ENCODE peak calls at places on chromosomes 16 and 17, in nine cellular contexts. One of them, this sample, is unnamed.

GRCh38 chr16:67562918-67563707 is 787 bp downstream of the CTCF start:
- DNase-seq in AG04450: no peak
- DNase-seq in HCT116: peak
- DNase-seq in RWPE1: no peak
- DNase-seq in HFFc6: peak
- DNase-seq in coronary artery: no peak
- DNase-seq in activated CD8-positive, alpha-beta T cell treated with anti-CD3 and anti-CD28 coated beads for 36 hours: peak
- DNase-seq in CD4-positive, alpha-beta T cell: peak
- DNase-seq in tibial artery: no peak
- DNase-seq in this sample: peak

GRCh38 chr16:50266337-50267091 is at the start of gene ADCY7:
- DNase-seq in AG04450: peak
- DNase-seq in HCT116: peak
- DNase-seq in RWPE1: peak
- DNase-seq in HFFc6: peak
- DNase-seq in coronary artery: no peak
- DNase-seq in activated CD8-positive, alpha-beta T cell treated with anti-CD3 and anti-CD28 coated beads for 36 hours: peak
- DNase-seq in CD4-positive, alpha-beta T cell: peak
- DNase-seq in tibial artery: peak
- DNase-seq in this sample: no peak

GRCh38 chr16:1296688-1297412 is 12.6 kb upstream of the UBE2I start:
- DNase-seq in AG04450: no peak
- DNase-seq in HCT116: peak
- DNase-seq in RWPE1: peak
- DNase-seq in HFFc6: peak
- DNase-seq in coronary artery: no peak
- DNase-seq in activated CD8-positive, alpha-beta T cell treated with anti-CD3 and anti-CD28 coated beads for 36 hours: peak
- DNase-seq in CD4-positive, alpha-beta T cell: no peak
- DNase-seq in tibial artery: no peak
- DNase-seq in this sample: no peak

GRCh38 chr17:72802726-72803125 is 289.8 kb downstream of the SLC39A11 start:
- DNase-seq in AG04450: no peak
- DNase-seq in HCT116: no peak
- DNase-seq in RWPE1: no peak
- DNase-seq in HFFc6: no peak
- DNase-seq in coronary artery: no peak
- DNase-seq in activated CD8-positive, alpha-beta T cell treated with anti-CD3 and anti-CD28 coated beads for 36 hours: no peak
- DNase-seq in CD4-positive, alpha-beta T cell: no peak
- DNase-seq in tibial artery: no peak
- DNase-seq in this sample: no peak

GRCh38 chr16:83717814-83718213 is 90.0 kb upstream of the HSBP1 start:
- DNase-seq in AG04450: no peak
- DNase-seq in HCT116: no peak
- DNase-seq in RWPE1: no peak
- DNase-seq in HFFc6: no peak
- DNase-seq in coronary artery: no peak
- DNase-seq in activated CD8-positive, alpha-beta T cell treated with anti-CD3 and anti-CD28 coated beads for 36 hours: no peak
- DNase-seq in CD4-positive, alpha-beta T cell: no peak
- DNase-seq in tibial artery: no peak
- DNase-seq in this sample: no peak

GRCh38 chr16:90026135-90026534 is 6.9 kb upstream of the DBNDD1 start:
- DNase-seq in AG04450: no peak
- DNase-seq in HCT116: no peak
- DNase-seq in RWPE1: no peak
- DNase-seq in HFFc6: no peak
- DNase-seq in coronary artery: no peak
- DNase-seq in activated CD8-positive, alpha-beta T cell treated with anti-CD3 and anti-CD28 coated beads for 36 hours: no peak
- DNase-seq in CD4-positive, alpha-beta T cell: no peak
- DNase-seq in tibial artery: no peak
- DNase-seq in this sample: no peak

GRCh38 chr16:70478912-70479341 is 24.5 kb downstream of the FCSK start:
- DNase-seq in AG04450: no peak
- DNase-seq in HCT116: no peak
- DNase-seq in RWPE1: no peak
- DNase-seq in HFFc6: no peak
- DNase-seq in coronary artery: no peak
- DNase-seq in activated CD8-positive, alpha-beta T cell treated with anti-CD3 and anti-CD28 coated beads for 36 hours: no peak
- DNase-seq in CD4-positive, alpha-beta T cell: no peak
- DNase-seq in tibial artery: peak
- DNase-seq in this sample: no peak

GRCh38 chr17:8250101-8250500 is 1.0 kb downstream of the PFAS start:
- DNase-seq in AG04450: no peak
- DNase-seq in HCT116: no peak
- DNase-seq in RWPE1: no peak
- DNase-seq in HFFc6: no peak
- DNase-seq in coronary artery: no peak
- DNase-seq in activated CD8-positive, alpha-beta T cell treated with anti-CD3 and anti-CD28 coated beads for 36 hours: no peak
- DNase-seq in CD4-positive, alpha-beta T cell: no peak
- DNase-seq in tibial artery: no peak
- DNase-seq in this sample: no peak

GRCh38 chr17:79874329-79874981 is 35.2 kb upstream of the CBX4 start:
- DNase-seq in AG04450: no peak
- DNase-seq in HCT116: peak
- DNase-seq in RWPE1: peak
- DNase-seq in HFFc6: no peak
- DNase-seq in coronary artery: no peak
- DNase-seq in activated CD8-positive, alpha-beta T cell treated with anti-CD3 and anti-CD28 coated beads for 36 hours: peak
- DNase-seq in CD4-positive, alpha-beta T cell: no peak
- DNase-seq in tibial artery: no peak
- DNase-seq in this sample: no peak

GRCh38 chr16:29678691-29679267 is at the start of gene QPRT:
- DNase-seq in AG04450: no peak
- DNase-seq in HCT116: no peak
- DNase-seq in RWPE1: no peak
- DNase-seq in HFFc6: no peak
- DNase-seq in coronary artery: no peak
- DNase-seq in activated CD8-positive, alpha-beta T cell treated with anti-CD3 and anti-CD28 coated beads for 36 hours: peak
- DNase-seq in CD4-positive, alpha-beta T cell: no peak
- DNase-seq in tibial artery: no peak
- DNase-seq in this sample: no peak

GRCh38 chr17:10127819-10128375 is 70.5 kb downstream of the GAS7 start:
- DNase-seq in AG04450: peak
- DNase-seq in HCT116: no peak
- DNase-seq in RWPE1: no peak
- DNase-seq in HFFc6: peak
- DNase-seq in coronary artery: peak
- DNase-seq in activated CD8-positive, alpha-beta T cell treated with anti-CD3 and anti-CD28 coated beads for 36 hours: no peak
- DNase-seq in CD4-positive, alpha-beta T cell: no peak
- DNase-seq in tibial artery: peak
- DNase-seq in this sample: no peak

GRCh38 chr17:76716146-76716833 is 5.5 kb upstream of the MXRA7 start:
- DNase-seq in AG04450: peak
- DNase-seq in HCT116: no peak
- DNase-seq in RWPE1: no peak
- DNase-seq in HFFc6: peak
- DNase-seq in coronary artery: no peak
- DNase-seq in activated CD8-positive, alpha-beta T cell treated with anti-CD3 and anti-CD28 coated beads for 36 hours: peak
- DNase-seq in CD4-positive, alpha-beta T cell: peak
- DNase-seq in tibial artery: peak
- DNase-seq in this sample: no peak

GRCh38 chr16:28181557-28181914 is 30.2 kb downstream of the XPO6 start:
- DNase-seq in AG04450: peak
- DNase-seq in HCT116: peak
- DNase-seq in RWPE1: peak
- DNase-seq in HFFc6: peak
- DNase-seq in coronary artery: no peak
- DNase-seq in activated CD8-positive, alpha-beta T cell treated with anti-CD3 and anti-CD28 coated beads for 36 hours: no peak
- DNase-seq in CD4-positive, alpha-beta T cell: no peak
- DNase-seq in tibial artery: peak
- DNase-seq in this sample: no peak
- TF ChIP-seq CTCF in AG04450: no peak
- TF ChIP-seq CTCF in HCT116: no peak
- TF ChIP-seq CTCF in RWPE1: no peak
- TF ChIP-seq CTCF in HFFc6: no peak
- TF ChIP-seq CTCF in coronary artery: no peak
- TF ChIP-seq CTCF in activated CD8-positive, alpha-beta T cell treated with anti-CD3 and anti-CD28 coated beads for 36 hours: no peak
- TF ChIP-seq CTCF in CD4-positive, alpha-beta T cell: no peak
- TF ChIP-seq CTCF in tibial artery: no peak
- TF ChIP-seq CTCF in this sample: no peak

DNA sequence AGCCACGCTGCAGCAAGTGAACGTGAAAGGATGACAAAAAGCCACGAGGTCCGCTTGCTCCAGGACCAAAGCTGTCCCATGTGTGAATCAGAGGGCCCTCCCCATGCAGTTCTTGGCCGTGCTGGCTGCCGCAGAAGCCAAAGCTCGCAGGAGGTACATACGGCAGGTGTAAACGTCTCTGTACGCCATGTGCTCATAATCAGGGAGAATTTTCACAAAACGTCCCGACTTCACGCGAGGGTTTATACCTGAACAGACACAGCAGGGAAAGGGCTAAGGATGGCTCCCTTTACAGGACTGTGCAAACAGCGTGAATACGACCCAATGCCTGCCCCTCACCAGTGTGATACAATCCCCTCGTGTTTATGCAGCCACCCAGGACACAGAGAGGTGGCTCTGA is 25.3 kb downstream of the FBXO31 start:
- DNase-seq in AG04450: no peak
- DNase-seq in HCT116: no peak
- DNase-seq in RWPE1: no peak
- DNase-seq in HFFc6: no peak
- DNase-seq in coronary artery: no peak
- DNase-seq in activated CD8-positive, alpha-beta T cell treated with anti-CD3 and anti-CD28 coated beads for 36 hours: no peak
- DNase-seq in CD4-positive, alpha-beta T cell: no peak
- DNase-seq in tibial artery: no peak
- DNase-seq in this sample: no peak
- TF ChIP-seq CTCF in AG04450: no peak
- TF ChIP-seq CTCF in HCT116: no peak
- TF ChIP-seq CTCF in RWPE1: no peak
- TF ChIP-seq CTCF in HFFc6: no peak
- TF ChIP-seq CTCF in coronary artery: no peak
- TF ChIP-seq CTCF in activated CD8-positive, alpha-beta T cell treated with anti-CD3 and anti-CD28 coated beads for 36 hours: no peak
- TF ChIP-seq CTCF in CD4-positive, alpha-beta T cell: no peak
- TF ChIP-seq CTCF in tibial artery: no peak
- TF ChIP-seq CTCF in this sample: no peak

GRCh38 chr17:37194208-37194607 is 181.6 kb upstream of the C17orf78 start:
- DNase-seq in AG04450: no peak
- DNase-seq in HCT116: no peak
- DNase-seq in RWPE1: no peak
- DNase-seq in HFFc6: no peak
- DNase-seq in coronary artery: no peak
- DNase-seq in activated CD8-positive, alpha-beta T cell treated with anti-CD3 and anti-CD28 coated beads for 36 hours: no peak
- DNase-seq in CD4-positive, alpha-beta T cell: no peak
- DNase-seq in tibial artery: no peak
- DNase-seq in this sample: no peak

GRCh38 chr17:37187262-37187661 is 188.5 kb upstream of the C17orf78 start:
- DNase-seq in AG04450: no peak
- DNase-seq in HCT116: no peak
- DNase-seq in RWPE1: no peak
- DNase-seq in HFFc6: peak
- DNase-seq in coronary artery: no peak
- DNase-seq in activated CD8-positive, alpha-beta T cell treated with anti-CD3 and anti-CD28 coated beads for 36 hours: no peak
- DNase-seq in CD4-positive, alpha-beta T cell: no peak
- DNase-seq in tibial artery: no peak
- DNase-seq in this sample: no peak

GRCh38 chr17:37191219-37191618 is 184.6 kb upstream of the C17orf78 start:
- DNase-seq in AG04450: peak
- DNase-seq in HCT116: no peak
- DNase-seq in RWPE1: no peak
- DNase-seq in HFFc6: peak
- DNase-seq in coronary artery: no peak
- DNase-seq in activated CD8-positive, alpha-beta T cell treated with anti-CD3 and anti-CD28 coated beads for 36 hours: no peak
- DNase-seq in CD4-positive, alpha-beta T cell: no peak
- DNase-seq in tibial artery: no peak
- DNase-seq in this sample: no peak

GRCh38 chr17:37188157-37188556 is 187.6 kb upstream of the C17orf78 start:
- DNase-seq in AG04450: no peak
- DNase-seq in HCT116: no peak
- DNase-seq in RWPE1: no peak
- DNase-seq in HFFc6: no peak
- DNase-seq in coronary artery: no peak
- DNase-seq in activated CD8-positive, alpha-beta T cell treated with anti-CD3 and anti-CD28 coated beads for 36 hours: no peak
- DNase-seq in CD4-positive, alpha-beta T cell: no peak
- DNase-seq in tibial artery: no peak
- DNase-seq in this sample: no peak

DNA sequence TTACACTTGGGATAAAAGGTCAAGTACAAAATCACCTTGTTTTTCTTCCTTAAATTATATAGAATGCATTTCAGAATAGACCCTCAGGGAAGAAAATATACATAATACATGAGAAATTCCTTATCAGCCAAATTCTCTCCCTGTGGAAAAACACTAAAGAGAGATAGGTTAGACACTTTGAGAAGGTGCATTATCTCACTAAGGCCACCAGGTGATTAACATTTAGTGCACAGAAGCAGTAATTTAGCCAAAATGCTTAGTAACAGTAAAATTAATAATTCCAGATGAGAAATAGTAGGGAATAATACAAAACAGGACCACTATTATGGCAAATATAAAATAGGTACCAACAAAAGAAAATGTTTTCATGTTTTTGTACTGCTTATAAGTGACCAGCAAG is 185.3 kb upstream of the C17orf78 start:
- DNase-seq in AG04450: no peak
- DNase-seq in HCT116: no peak
- DNase-seq in RWPE1: no peak
- DNase-seq in HFFc6: no peak
- DNase-seq in coronary artery: no peak
- DNase-seq in activated CD8-positive, alpha-beta T cell treated with anti-CD3 and anti-CD28 coated beads for 36 hours: no peak
- DNase-seq in CD4-positive, alpha-beta T cell: no peak
- DNase-seq in tibial artery: no peak
- DNase-seq in this sample: no peak
- TF ChIP-seq CTCF in AG04450: peak
- TF ChIP-seq CTCF in HCT116: peak
- TF ChIP-seq CTCF in RWPE1: no peak
- TF ChIP-seq CTCF in HFFc6: peak
- TF ChIP-seq CTCF in coronary artery: no peak
- TF ChIP-seq CTCF in activated CD8-positive, alpha-beta T cell treated with anti-CD3 and anti-CD28 coated beads for 36 hours: no peak
- TF ChIP-seq CTCF in CD4-positive, alpha-beta T cell: no peak
- TF ChIP-seq CTCF in tibial artery: no peak
- TF ChIP-seq CTCF in this sample: no peak

GRCh38 chr16:22815863-22816262 is 1.9 kb downstream of the HS3ST2 start:
- DNase-seq in AG04450: no peak
- DNase-seq in HCT116: no peak
- DNase-seq in RWPE1: no peak
- DNase-seq in HFFc6: no peak
- DNase-seq in coronary artery: no peak
- DNase-seq in activated CD8-positive, alpha-beta T cell treated with anti-CD3 and anti-CD28 coated beads for 36 hours: no peak
- DNase-seq in CD4-positive, alpha-beta T cell: no peak
- DNase-seq in tibial artery: no peak
- DNase-seq in this sample: no peak

GRCh38 chr16:22813223-22813945 is 578 bp upstream of the HS3ST2 start:
- DNase-seq in AG04450: no peak
- DNase-seq in HCT116: no peak
- DNase-seq in RWPE1: peak
- DNase-seq in HFFc6: peak
- DNase-seq in coronary artery: no peak
- DNase-seq in activated CD8-positive, alpha-beta T cell treated with anti-CD3 and anti-CD28 coated beads for 36 hours: peak
- DNase-seq in CD4-positive, alpha-beta T cell: no peak
- DNase-seq in tibial artery: peak
- DNase-seq in this sample: no peak

GRCh38 chr16:22816475-22816874 is 2.5 kb downstream of the HS3ST2 start:
- DNase-seq in AG04450: no peak
- DNase-seq in HCT116: no peak
- DNase-seq in RWPE1: peak
- DNase-seq in HFFc6: no peak
- DNase-seq in coronary artery: no peak
- DNase-seq in activated CD8-positive, alpha-beta T cell treated with anti-CD3 and anti-CD28 coated beads for 36 hours: no peak
- DNase-seq in CD4-positive, alpha-beta T cell: no peak
- DNase-seq in tibial artery: no peak
- DNase-seq in this sample: no peak

GRCh38 chr16:22814330-22815105 is 556 bp downstream of the HS3ST2 start:
- DNase-seq in AG04450: no peak
- DNase-seq in HCT116: no peak
- DNase-seq in RWPE1: no peak
- DNase-seq in HFFc6: no peak
- DNase-seq in coronary artery: no peak
- DNase-seq in activated CD8-positive, alpha-beta T cell treated with anti-CD3 and anti-CD28 coated beads for 36 hours: no peak
- DNase-seq in CD4-positive, alpha-beta T cell: no peak
- DNase-seq in tibial artery: peak
- DNase-seq in this sample: no peak

GRCh38 chr16:22813946-22814325 is at the start of gene HS3ST2:
- DNase-seq in AG04450: no peak
- DNase-seq in HCT116: no peak
- DNase-seq in RWPE1: peak
- DNase-seq in HFFc6: no peak
- DNase-seq in coronary artery: no peak
- DNase-seq in activated CD8-positive, alpha-beta T cell treated with anti-CD3 and anti-CD28 coated beads for 36 hours: peak
- DNase-seq in CD4-positive, alpha-beta T cell: no peak
- DNase-seq in tibial artery: peak
- DNase-seq in this sample: no peak
- TF ChIP-seq CTCF in AG04450: no peak
- TF ChIP-seq CTCF in HCT116: no peak
- TF ChIP-seq CTCF in RWPE1: peak
- TF ChIP-seq CTCF in HFFc6: peak
- TF ChIP-seq CTCF in coronary artery: no peak
- TF ChIP-seq CTCF in activated CD8-positive, alpha-beta T cell treated with anti-CD3 and anti-CD28 coated beads for 36 hours: no peak
- TF ChIP-seq CTCF in CD4-positive, alpha-beta T cell: no peak
- TF ChIP-seq CTCF in tibial artery: no peak
- TF ChIP-seq CTCF in this sample: no peak

This sample was measured in osteocyte.